ENCODE peak calls at places on chromosomes 1 and 21, in four cellular contexts. One of them, this sample, is unnamed.

GRCh38 chr1:56516539-56517252 is 62.7 kb downstream of the PLPP3 start:
- DNase-seq in endodermal cell: peak
- DNase-seq in body of pancreas: peak
- DNase-seq in heart left ventricle: no peak
- DNase-seq in this sample: peak

GRCh38 chr1:54069792-54070548 is 16.6 kb downstream of the TCEANC2 start:
- DNase-seq in body of pancreas: no peak
- DNase-seq in endodermal cell: peak
- DNase-seq in heart left ventricle: no peak
- DNase-seq in this sample: peak

GRCh38 chr1:75765697-75766355 is 20.2 kb upstream of the RABGGTB start:
- DNase-seq in heart left ventricle: no peak
- DNase-seq in body of pancreas: no peak
- DNase-seq in endodermal cell: no peak
- DNase-seq in this sample: no peak

GRCh38 chr1:112544011-112544688 is 35.4 kb downstream of the WNT2B start:
- DNase-seq in heart left ventricle: no peak
- DNase-seq in endodermal cell: no peak
- DNase-seq in body of pancreas: no peak
- DNase-seq in this sample: no peak

GRCh38 chr1:211613108-211613947 is 34.4 kb upstream of the SLC30A1 start:
- DNase-seq in body of pancreas: no peak
- DNase-seq in heart left ventricle: peak
- DNase-seq in endodermal cell: no peak
- DNase-seq in this sample: peak

GRCh38 chr1:68506386-68506785 is 9.5 kb upstream of the DEPDC1 start:
- DNase-seq in heart left ventricle: no peak
- DNase-seq in body of pancreas: no peak
- DNase-seq in endodermal cell: no peak
- DNase-seq in this sample: no peak

GRCh38 chr1:112083487-112083886 is 94.0 kb upstream of the KCND3 start:
- DNase-seq in heart left ventricle: no peak
- DNase-seq in endodermal cell: no peak
- DNase-seq in body of pancreas: no peak
- DNase-seq in this sample: peak

GRCh38 chr1:178528963-178529355 is 16.1 kb downstream of the TEX35 start:
- DNase-seq in heart left ventricle: no peak
- DNase-seq in body of pancreas: no peak
- DNase-seq in endodermal cell: no peak
- DNase-seq in this sample: no peak

GRCh38 chr21:21158376-21158918 is 160.2 kb downstream of the NCAM2 start:
- DNase-seq in heart left ventricle: no peak
- DNase-seq in endodermal cell: no peak
- DNase-seq in body of pancreas: no peak
- DNase-seq in this sample: no peak

GRCh38 chr1:16076871-16077250 is 3.4 kb upstream of the FAM131C start:
- DNase-seq in body of pancreas: no peak
- DNase-seq in endodermal cell: no peak
- DNase-seq in heart left ventricle: peak
- DNase-seq in this sample: no peak

GRCh38 chr1:19619697-19620384 is 24.3 kb upstream of the NBL1 start:
- DNase-seq in heart left ventricle: no peak
- DNase-seq in body of pancreas: no peak
- DNase-seq in endodermal cell: no peak
- DNase-seq in this sample: no peak

GRCh38 chr1:114025609-114026401 is 46.5 kb downstream of the OLFML3 start:
- DNase-seq in heart left ventricle: no peak
- DNase-seq in endodermal cell: no peak
- DNase-seq in body of pancreas: no peak
- DNase-seq in this sample: no peak

GRCh38 chr1:213720032-213720431 is 267.7 kb upstream of the PROX1 start:
- DNase-seq in body of pancreas: no peak
- DNase-seq in heart left ventricle: no peak
- DNase-seq in endodermal cell: no peak
- DNase-seq in this sample: no peak

GRCh38 chr1:59685666-59686065 is 129.1 kb upstream of the HOOK1 start:
- DNase-seq in body of pancreas: no peak
- DNase-seq in endodermal cell: no peak
- DNase-seq in heart left ventricle: no peak
- DNase-seq in this sample: no peak

GRCh38 chr1:5908461-5909375 is 83.5 kb downstream of the NPHP4 start:
- DNase-seq in body of pancreas: no peak
- DNase-seq in heart left ventricle: no peak
- DNase-seq in endodermal cell: peak
- DNase-seq in this sample: no peak

GRCh38 chr1:33030575-33030974 is 6.1 kb downstream of the AK2 start:
- DNase-seq in body of pancreas: no peak
- DNase-seq in heart left ventricle: no peak
- DNase-seq in endodermal cell: no peak
- DNase-seq in this sample: no peak

GRCh38 chr1:219446288-219446687 is 166.6 kb downstream of the ZC3H11B start:
- DNase-seq in body of pancreas: no peak
- DNase-seq in endodermal cell: peak
- DNase-seq in heart left ventricle: no peak
- DNase-seq in this sample: no peak

GRCh38 chr1:223081181-223081994 is 61.7 kb downstream of the TLR5 start:
- DNase-seq in heart left ventricle: peak
- DNase-seq in endodermal cell: peak
- DNase-seq in body of pancreas: peak
- DNase-seq in this sample: peak

GRCh38 chr1:21875621-21876063 is 61.5 kb downstream of the HSPG2 start:
- DNase-seq in heart left ventricle: no peak
- DNase-seq in body of pancreas: no peak
- DNase-seq in endodermal cell: no peak
- DNase-seq in this sample: no peak

GRCh38 chr1:61183471-61184034 is 101.2 kb downstream of the NFIA start:
- DNase-seq in heart left ventricle: peak
- DNase-seq in body of pancreas: peak
- DNase-seq in endodermal cell: no peak
- DNase-seq in this sample: no peak

GRCh38 chr1:21491483-21492170 is 17.6 kb upstream of the ALPL start:
- DNase-seq in heart left ventricle: no peak
- DNase-seq in body of pancreas: no peak
- DNase-seq in endodermal cell: no peak
- DNase-seq in this sample: no peak

GRCh38 chr1:200837931-200838571 is 34.7 kb upstream of the GPR25 start:
- DNase-seq in body of pancreas: no peak
- DNase-seq in endodermal cell: no peak
- DNase-seq in heart left ventricle: no peak
- DNase-seq in this sample: peak

GRCh38 chr1:172704003-172704402 is 45.1 kb downstream of the FASLG start:
- DNase-seq in body of pancreas: no peak
- DNase-seq in endodermal cell: no peak
- DNase-seq in heart left ventricle: no peak
- DNase-seq in this sample: no peak

GRCh38 chr1:84936116-84936810 is 43.3 kb upstream of the LPAR3 start:
- DNase-seq in endodermal cell: peak
- DNase-seq in body of pancreas: peak
- DNase-seq in heart left ventricle: no peak
- DNase-seq in this sample: peak

GRCh38 chr1:230066036-230066435 is 1.0 kb upstream of the GALNT2 start:
- DNase-seq in endodermal cell: no peak
- DNase-seq in body of pancreas: no peak
- DNase-seq in heart left ventricle: no peak
- DNase-seq in this sample: no peak

GRCh38 chr1:42739753-42740700 is at the start of gene CLDN19:
- DNase-seq in heart left ventricle: no peak
- DNase-seq in body of pancreas: no peak
- DNase-seq in endodermal cell: peak
- DNase-seq in this sample: no peak

GRCh38 chr1:41475859-41476567 is 8.5 kb downstream of the EDN2 start:
- DNase-seq in heart left ventricle: peak
- DNase-seq in body of pancreas: no peak
- DNase-seq in endodermal cell: no peak
- DNase-seq in this sample: no peak

GRCh38 chr21:17732306-17732705 is 86.8 kb downstream of the C21orf91 start:
- DNase-seq in body of pancreas: no peak
- DNase-seq in heart left ventricle: no peak
- DNase-seq in endodermal cell: no peak
- DNase-seq in this sample: no peak

GRCh38 chr1:94755675-94756074 is 64.5 kb upstream of the SLC44A3 start:
- DNase-seq in body of pancreas: no peak
- DNase-seq in heart left ventricle: peak
- DNase-seq in endodermal cell: no peak
- DNase-seq in this sample: peak

GRCh38 chr1:35369922-35370671 is 101.6 kb downstream of the ZMYM4 start:
- DNase-seq in heart left ventricle: peak
- DNase-seq in body of pancreas: peak
- DNase-seq in endodermal cell: no peak
- DNase-seq in this sample: peak

GRCh38 chr1:225998560-225999226 is 450 bp downstream of the SDE2 start:
- DNase-seq in body of pancreas: no peak
- DNase-seq in heart left ventricle: no peak
- DNase-seq in endodermal cell: no peak
- DNase-seq in this sample: peak
- H3K4me3 ChIP-seq in body of pancreas: peak
- H3K4me3 ChIP-seq in heart left ventricle: peak
- H3K4me3 ChIP-seq in endodermal cell: peak
- H3K4me3 ChIP-seq in this sample: peak

DNA sequence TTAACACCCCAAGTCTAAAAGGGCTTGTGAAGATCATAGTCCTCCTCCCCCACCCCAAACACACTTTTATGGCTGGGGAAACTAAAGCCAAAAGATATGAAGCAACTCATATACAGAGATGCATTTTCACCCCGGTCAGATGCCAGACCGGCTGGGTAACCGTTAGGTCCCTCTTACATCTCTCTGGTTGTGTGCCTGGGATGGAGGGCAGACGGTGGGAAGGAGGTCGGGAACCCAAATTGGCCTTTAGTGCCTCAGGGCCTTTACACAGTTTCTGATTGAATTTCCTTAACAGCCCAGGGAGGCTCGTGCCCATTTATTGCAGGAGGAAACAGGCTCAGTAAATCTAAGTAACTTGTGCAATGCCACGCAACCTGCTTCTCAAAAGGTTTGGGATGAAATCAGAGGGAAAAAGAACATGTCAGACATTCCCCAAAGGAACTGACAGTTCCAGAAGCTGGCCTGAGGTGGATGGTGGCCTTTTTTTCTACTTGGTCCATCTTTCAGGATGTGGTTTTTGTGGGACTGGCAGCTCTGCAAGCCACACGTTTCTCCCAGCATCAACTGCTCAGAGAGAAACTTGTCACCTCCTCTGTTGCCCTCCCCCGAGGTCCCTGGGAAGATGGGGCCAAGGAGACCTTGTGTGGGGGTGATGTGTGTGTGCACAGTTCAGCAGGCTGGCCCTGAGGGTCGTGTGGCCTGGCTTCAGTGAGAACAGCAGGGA is 2.3 kb upstream of the DHRS3 start:
- DNase-seq in endodermal cell: no peak
- DNase-seq in body of pancreas: no peak
- DNase-seq in heart left ventricle: no peak
- DNase-seq in this sample: peak
- H3K4me3 ChIP-seq in endodermal cell: no peak
- H3K4me3 ChIP-seq in body of pancreas: no peak
- H3K4me3 ChIP-seq in heart left ventricle: peak
- H3K4me3 ChIP-seq in this sample: no peak

GRCh38 chr1:39158330-39159086 is 46.0 kb upstream of the MACF1 start:
- DNase-seq in heart left ventricle: no peak
- DNase-seq in body of pancreas: peak
- DNase-seq in endodermal cell: peak
- DNase-seq in this sample: peak
- H3K4me3 ChIP-seq in heart left ventricle: no peak
- H3K4me3 ChIP-seq in body of pancreas: no peak
- H3K4me3 ChIP-seq in endodermal cell: peak
- H3K4me3 ChIP-seq in this sample: no peak

DNA sequence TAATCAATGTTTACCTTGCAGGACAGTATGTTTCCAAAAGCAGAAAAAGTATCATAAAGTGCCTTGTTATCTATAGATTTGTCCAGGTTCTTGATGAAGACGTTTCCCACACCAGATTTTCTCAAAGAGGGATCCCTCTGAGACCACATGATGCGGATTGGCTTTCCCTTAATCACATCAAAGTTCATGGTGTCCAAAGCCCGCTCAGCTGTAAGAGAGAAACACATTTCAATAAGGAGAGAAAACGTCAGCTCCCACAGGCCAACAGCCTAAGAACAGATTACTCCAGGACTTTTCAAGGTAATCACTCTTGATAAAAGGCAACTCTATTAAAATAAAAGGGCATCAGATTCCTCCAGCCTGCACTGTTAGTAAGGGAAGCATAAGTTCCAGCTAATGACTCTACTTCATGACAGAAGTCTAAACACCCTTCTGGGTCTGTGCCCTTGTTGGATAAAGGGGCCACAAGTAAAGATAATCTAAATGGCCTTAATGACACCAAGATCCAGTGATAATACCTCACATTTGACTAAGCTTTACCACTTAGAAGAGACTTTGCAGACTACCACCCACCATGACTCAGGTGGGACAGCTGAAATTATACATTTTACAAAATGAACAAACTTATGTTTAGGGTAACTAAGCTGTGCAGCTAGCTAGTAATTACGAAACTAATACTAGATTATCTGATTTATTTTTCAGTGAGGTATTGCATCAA is 4.1 kb downstream of the PABPC4 start:
- DNase-seq in heart left ventricle: no peak
- DNase-seq in endodermal cell: no peak
- DNase-seq in body of pancreas: no peak
- DNase-seq in this sample: no peak
- H3K4me3 ChIP-seq in heart left ventricle: peak
- H3K4me3 ChIP-seq in endodermal cell: peak
- H3K4me3 ChIP-seq in body of pancreas: no peak
- H3K4me3 ChIP-seq in this sample: peak